ENCODE peak calls at places on chromosomes 11 and 22, in eight cellular contexts. J is fibroblast of lung; P is foreskin keratinocyte; S is CD4-positive, alpha-beta T cell; R is cardiac muscle cell; T is lower lobe of right lung; U is right atrium auricular region; X is IMR-90. L is an unnamed sample.

GRCh38 chr11:45062115-45062514 is 84.3 kb upstream of the PRDM11 start:
- DNase-seq in X (no peak), T (no peak), J (no peak), S (no peak), P (no peak), U (no peak), R (no peak), L (no peak)

GRCh38 chr11:47705722-47706121 is 9.4 kb downstream of the AGBL2 start:
- DNase-seq in X (no peak), R (no peak), J (no peak), S (no peak), P (no peak), T (no peak), U (no peak), L (no peak)

GRCh38 chr11:115939726-115940421 is 435.7 kb upstream of the CADM1 start:
- DNase-seq in S (no peak), R (no peak), T (no peak), U (no peak), P (no peak), J (no peak), X (no peak), L (no peak)

GRCh38 chr11:116720895-116721294 is 51.9 kb downstream of the BUD13 start:
- DNase-seq in R (no peak), U (no peak), P (no peak), X (no peak), T (no peak), J (no peak), S (no peak), L (no peak)

GRCh38 chr11:129593098-129593497 is 217.4 kb downstream of the BARX2 start:
- DNase-seq in P (peak), R (no peak), T (no peak), J (no peak), X (no peak), U (peak), S (no peak), L (no peak)

GRCh38 chr22:45991108-45991507 is 14.1 kb upstream of the WNT7B start:
- DNase-seq in T (no peak), S (no peak), J (no peak), X (no peak), R (no peak), U (no peak), P (no peak), L (no peak)

GRCh38 chr11:129639300-129639699 is 176.3 kb upstream of the TMEM45B start:
- DNase-seq in P (peak), U (no peak), X (peak), S (no peak), J (peak), T (no peak), R (no peak), L (no peak)

GRCh38 chr22:42270512-42271190 is at the start of gene TCF20:
- DNase-seq in R (peak), P (peak), J (peak), U (peak), T (peak), X (peak), S (peak), L (peak)

GRCh38 chr11:128061321-128061871 is 526.0 kb downstream of the ETS1 start:
- DNase-seq in T (no peak), R (no peak), P (peak), X (peak), S (no peak), U (no peak), J (peak), L (no peak)

GRCh38 chr22:25395915-25396314 is 168.6 kb upstream of the GRK3 start:
- DNase-seq in X (no peak), P (no peak), J (no peak), T (no peak), U (no peak), S (no peak), R (no peak), L (no peak)

GRCh38 chr11:28457481-28458145 is 349.4 kb downstream of the METTL15 start:
- DNase-seq in U (no peak), X (no peak), T (no peak), R (no peak), S (no peak), P (peak), J (no peak), L (no peak)

GRCh38 chr11:72483412-72484186 is 49.3 kb upstream of the CLPB start:
- DNase-seq in J (peak), T (no peak), X (peak), R (no peak), P (peak), S (no peak), U (no peak), L (no peak)

GRCh38 chr11:692824-693414 is 2.1 kb downstream of the DEAF1 start:
- DNase-seq in S (no peak), T (no peak), J (peak), U (no peak), R (no peak), X (no peak), P (peak), L (no peak)

GRCh38 chr22:35054064-35054463 is 11.9 kb upstream of the ISX start:
- DNase-seq in U (no peak), R (no peak), X (no peak), P (no peak), T (no peak), J (no peak), S (no peak), L (no peak)

GRCh38 chr11:69209038-69209350 is 53.3 kb downstream of the SMIM38 start:
- DNase-seq in S (no peak), X (no peak), R (no peak), T (no peak), J (no peak), U (no peak), P (no peak), L (peak)

GRCh38 chr11:80188228-80188627 is 747.4 kb upstream of the TENM4 start:
- DNase-seq in P (no peak), U (no peak), R (peak), X (no peak), J (no peak), T (no peak), S (no peak), L (no peak)

GRCh38 chr11:66868726-66869291 is 11.9 kb downstream of the LRFN4 start:
- DNase-seq in R (peak), J (no peak), P (no peak), X (no peak), U (no peak), T (peak), S (peak), L (peak)

GRCh38 chr11:17601206-17602075 is 54.4 kb downstream of the OTOG start:
- DNase-seq in J (no peak), T (no peak), R (peak), X (no peak), S (no peak), U (peak), P (no peak), L (no peak)

GRCh38 chr11:19679952-19680823 is 32.4 kb upstream of the NAV2 start:
- DNase-seq in R (peak), P (peak), S (no peak), X (peak), J (peak), U (peak), T (peak), L (peak)

GRCh38 chr11:95795627-95796308 is 5.5 kb downstream of the CEP57 start:
- DNase-seq in U (no peak), X (no peak), S (no peak), P (no peak), R (no peak), T (no peak), J (no peak), L (no peak)

GRCh38 chr11:90204832-90205646 is 17.8 kb downstream of the CHORDC1 start:
- DNase-seq in R (peak), X (peak), U (no peak), J (peak), S (no peak), P (peak), T (no peak), L (no peak)

GRCh38 chr11:89355649-89356048 is 135.5 kb downstream of the NOX4 start:
- DNase-seq in S (no peak), X (no peak), J (no peak), R (no peak), T (no peak), P (peak), U (no peak), L (no peak)

GRCh38 chr11:60672255-60672654 is 27.2 kb upstream of the MS4A8 start:
- DNase-seq in U (no peak), X (no peak), P (no peak), J (no peak), R (no peak), S (no peak), T (no peak), L (no peak)

GRCh38 chr11:60647087-60647486 is 52.3 kb upstream of the MS4A8 start:
- DNase-seq in S (no peak), R (no peak), J (no peak), T (no peak), U (no peak), X (no peak), P (no peak), L (no peak)

GRCh38 chr11:102368472-102368871 is 21.5 kb downstream of the BIRC2 start:
- DNase-seq in P (no peak), S (no peak), J (no peak), X (no peak), R (no peak), T (no peak), U (no peak), L (no peak)

GRCh38 chr22:29096736-29097669 is 24.2 kb downstream of the KREMEN1 start:
- DNase-seq in X (peak), J (peak), S (no peak), U (no peak), R (peak), P (no peak), T (no peak), L (no peak)

GRCh38 chr22:33054276-33054675 is 3.9 kb downstream of the SYN3 start:
- DNase-seq in P (no peak), R (no peak), S (no peak), T (no peak), U (no peak), J (no peak), X (no peak), L (no peak)

GRCh38 chr22:44422742-44423370 is 75.2 kb downstream of the RTL6 start:
- DNase-seq in U (no peak), J (no peak), X (no peak), T (no peak), R (no peak), P (no peak), S (no peak), L (peak)

GRCh38 chr11:121582296-121582695 is 129.5 kb upstream of the SORL1-AS1 start:
- DNase-seq in U (no peak), T (no peak), R (no peak), S (no peak), X (no peak), P (no peak), J (no peak), L (no peak)

GRCh38 chr11:87454246-87454645 is 416.5 kb downstream of the TMEM135 start:
- DNase-seq in T (no peak), P (peak), R (no peak), S (no peak), J (no peak), U (no peak), X (peak), L (no peak)

GRCh38 chr22:47582067-47582466 is 819.6 kb downstream of the TBC1D22A start:
- DNase-seq in U (no peak), P (no peak), S (no peak), R (no peak), T (no peak), X (no peak), J (no peak), L (no peak)

GRCh38 chr11:82308979-82309378 is 424.7 kb downstream of the FAM181B start:
- DNase-seq in J (no peak), R (peak), P (no peak), X (no peak), U (no peak), S (no peak), T (no peak), L (no peak)

GRCh38 chr11:117829369-117829725 is 4.8 kb upstream of the FXYD2 start:
- DNase-seq in U (no peak), P (no peak), R (no peak), T (no peak), X (no peak), S (no peak), J (no peak), L (peak)

GRCh38 chr11:120718171-120718570 is 206.6 kb downstream of the GRIK4 start:
- DNase-seq in S (no peak), R (no peak), X (no peak), J (no peak), P (peak), U (no peak), T (no peak), L (no peak)

GRCh38 chr11:61075891-61076290 is 26.4 kb upstream of the CD5 start:
- DNase-seq in S (no peak), J (peak), U (no peak), T (no peak), R (peak), P (peak), X (peak), L (no peak)

GRCh38 chr11:4187055-4187988 is 92.7 kb downstream of the RRM1 start:
- DNase-seq in T (peak), S (peak), U (peak), J (peak), X (peak), P (peak), R (peak), L (peak)

DNA sequence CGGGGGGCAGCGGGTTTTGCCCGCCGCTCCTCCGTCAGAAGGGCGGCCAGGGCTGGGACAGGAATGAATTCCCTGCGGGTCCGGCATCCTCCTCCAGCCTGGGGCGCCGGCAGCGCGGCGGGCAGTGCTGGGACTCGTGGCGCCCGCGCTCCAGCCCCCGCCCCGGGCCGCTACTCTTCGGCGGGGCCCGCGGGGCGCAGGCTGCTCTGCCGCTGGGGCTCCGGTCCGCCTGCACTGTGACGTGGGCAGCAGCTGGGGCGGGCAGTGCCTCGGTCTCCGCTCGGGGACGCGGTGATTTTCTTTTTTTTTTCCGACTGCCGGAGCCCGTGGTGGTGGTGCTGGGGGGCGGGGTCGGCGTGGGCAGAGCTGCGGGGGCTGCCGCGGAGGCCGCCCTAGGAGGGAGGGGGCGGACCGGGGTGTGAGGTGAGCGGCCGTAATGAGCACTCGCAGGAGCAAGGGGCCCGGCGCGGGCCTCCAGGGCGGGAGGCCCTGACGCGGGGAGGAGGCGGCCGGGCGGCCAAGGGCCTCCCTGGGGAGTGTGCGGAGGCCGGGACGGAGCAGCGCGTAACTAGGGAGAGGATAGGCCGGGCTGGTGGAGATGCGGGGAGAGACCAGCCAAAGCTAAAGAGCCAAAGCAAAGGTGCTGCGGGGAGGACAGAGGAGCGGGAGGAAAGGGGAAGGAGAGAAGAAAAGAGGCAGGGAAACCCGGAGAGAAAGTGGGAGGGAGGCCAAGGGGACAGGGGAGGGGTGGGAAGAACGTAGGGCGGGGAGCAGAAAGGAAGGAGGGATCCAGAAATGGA is 73.3 kb upstream of the ZBED5 start:
- DNase-seq in T (peak), R (peak), S (peak), P (peak), U (peak), J (peak), X (peak), L (peak)
- H3K27ac ChIP-seq in T (peak), R (peak), S (no peak), P (peak), U (peak), J (peak), X (peak), L (peak)

GRCh38 chr11:111730871-111731591 is 35.2 kb downstream of the PPP2R1B start:
- DNase-seq in J (peak), X (no peak), T (no peak), P (no peak), S (no peak), U (no peak), R (no peak), L (no peak)

GRCh38 chr11:111731839-111732238 is 34.4 kb downstream of the PPP2R1B start:
- DNase-seq in U (no peak), P (no peak), J (no peak), S (no peak), R (no peak), X (no peak), T (no peak), L (no peak)

GRCh38 chr11:111730031-111730430 is 36.2 kb downstream of the PPP2R1B start:
- DNase-seq in P (no peak), X (no peak), T (no peak), S (no peak), J (no peak), U (no peak), R (peak), L (no peak)

GRCh38 chr11:111727431-111727830 is 38.8 kb downstream of the PPP2R1B start:
- DNase-seq in U (no peak), T (no peak), R (no peak), J (no peak), X (no peak), P (no peak), S (no peak), L (peak)

GRCh38 chr11:111729441-111729840 is 36.7 kb downstream of the PPP2R1B start:
- DNase-seq in U (no peak), J (peak), T (no peak), X (peak), P (no peak), S (no peak), R (no peak), L (no peak)
- H3K27ac ChIP-seq in U (peak), J (no peak), T (peak), X (no peak), P (no peak), S (no peak), R (peak), L (peak)

GRCh38 chr22:39283312-39284141 is 35.9 kb downstream of the RPL3 start:
- DNase-seq in R (peak), U (peak), S (no peak), P (no peak), T (peak), X (peak), J (peak), L (peak)
- H3K27ac ChIP-seq in R (peak), U (peak), S (no peak), P (no peak), T (peak), X (peak), J (no peak), L (peak)

GRCh38 chr11:75869661-75870455 is 54.8 kb downstream of the UVRAG start:
- DNase-seq in J (no peak), R (no peak), S (no peak), U (no peak), P (no peak), T (no peak), X (no peak), L (no peak)
- H3K27ac ChIP-seq in J (no peak), R (peak), S (no peak), U (no peak), P (no peak), T (no peak), X (no peak), L (no peak)

GRCh38 chr11:114195981-114196731 is 100.0 kb upstream of the NNMT start:
- DNase-seq in P (peak), R (no peak), T (peak), J (no peak), U (no peak), S (peak), X (no peak), L (no peak)

GRCh38 chr11:114192841-114193389 is 103.3 kb upstream of the NNMT start:
- DNase-seq in R (no peak), J (no peak), P (no peak), T (no peak), S (no peak), U (no peak), X (no peak), L (no peak)

GRCh38 chr11:114196994-114197702 is 99.1 kb upstream of the NNMT start:
- DNase-seq in R (no peak), S (no peak), U (no peak), X (no peak), J (peak), P (no peak), T (no peak), L (no peak)

GRCh38 chr11:114191893-114192292 is 104.3 kb upstream of the NNMT start:
- DNase-seq in R (no peak), U (no peak), P (no peak), S (no peak), T (no peak), X (no peak), J (no peak), L (no peak)

DNA sequence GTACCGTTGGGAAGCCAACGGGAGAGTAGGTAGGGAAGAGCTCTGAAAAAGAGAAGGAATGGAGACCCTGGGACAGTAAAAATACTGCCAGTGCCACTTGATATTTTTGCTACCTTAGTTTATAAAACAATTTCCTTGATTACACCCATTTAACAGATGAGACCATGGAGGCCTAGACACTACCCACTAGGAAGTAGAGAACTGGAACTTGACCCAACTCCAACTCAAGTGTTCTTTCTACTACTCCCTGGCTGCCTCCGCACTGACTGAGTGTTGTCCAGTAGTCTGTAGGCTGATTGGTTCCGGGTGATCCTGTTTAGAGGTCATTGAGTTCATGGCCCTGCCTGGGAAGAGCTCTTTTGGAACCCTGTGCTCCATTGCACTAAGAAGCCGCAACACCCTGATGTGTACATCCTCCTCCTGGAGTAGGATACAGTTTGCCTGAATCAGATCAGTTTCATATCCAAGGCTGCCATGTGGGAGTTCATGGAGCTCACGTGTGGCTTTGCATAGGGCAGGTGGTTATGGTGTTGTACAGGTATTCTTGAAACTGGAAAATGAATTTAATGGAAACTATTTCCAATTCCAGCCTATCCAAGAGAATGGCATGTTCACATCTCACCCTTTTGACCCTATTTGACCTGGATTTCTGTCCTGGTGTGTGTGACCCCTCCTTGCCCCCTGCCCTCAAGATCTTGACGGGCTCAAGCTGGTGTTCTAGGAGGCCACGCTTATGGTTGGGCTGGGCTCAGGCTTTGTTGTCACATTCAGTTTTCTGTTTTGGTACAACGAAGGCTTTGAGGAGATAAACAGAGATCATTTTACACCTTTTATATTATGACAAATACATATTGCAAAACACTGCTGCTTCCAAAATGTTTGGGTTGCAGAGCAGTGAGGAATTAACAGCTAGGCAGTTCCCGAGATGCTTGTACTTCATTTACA is 102.2 kb upstream of the NNMT start:
- DNase-seq in P (no peak), X (no peak), T (no peak), U (no peak), S (no peak), J (peak), R (no peak), L (no peak)
- H3K27ac ChIP-seq in P (no peak), X (no peak), T (peak), U (peak), S (no peak), J (no peak), R (no peak), L (peak)